ENCODE peak calls at places on chromosomes 12 and 14, in four cellular contexts. Z is epithelial cell of esophagus, C is T follicular helper cell, U is C1 segment of cervical spinal cord. Y is an unnamed sample.

GRCh38 chr12:14993537-14994266 is 20.9 kb downstream of the PDE6H start:
- DNase-seq in Z (no peak), C (no peak), U (no peak), Y (peak; percentile 15)

GRCh38 chr12:80187660-80188090 is 88.3 kb downstream of the OTOGL start:
- DNase-seq in Z (peak; percentile 20), U (no peak), C (no peak), Y (peak; percentile 46)

GRCh38 chr14:71117839-71118743 is 210.8 kb downstream of the PCNX1 start:
- DNase-seq in U (no peak), Z (peak; percentile 95), C (no peak), Y (peak; percentile 91)

GRCh38 chr12:2003676-2004112 is 563 bp downstream of the DCP1B start:
- DNase-seq in Z (peak; percentile 46), U (no peak), C (peak; percentile 7), Y (peak; percentile 44)

GRCh38 chr14:101167428-101167827 is 263.9 kb upstream of the RTL1 start:
- DNase-seq in U (no peak), C (no peak), Z (no peak), Y (no peak)

GRCh38 chr14:54933006-54933405 is 30.4 kb upstream of the GCH1 start:
- DNase-seq in U (no peak), C (no peak), Z (no peak), Y (no peak)

GRCh38 chr14:100476012-100476822 is 111.0 kb downstream of the BEGAIN start:
- DNase-seq in Z (peak; percentile 35), U (no peak), C (no peak), Y (peak; percentile 45)

GRCh38 chr12:109888179-109889020 is 8.1 kb upstream of the GLTP start:
- DNase-seq in Z (peak; percentile 99), C (no peak), U (no peak), Y (peak; percentile 99)

GRCh38 chr12:50205648-50206047 is 38.5 kb upstream of the CERS5 start:
- DNase-seq in C (no peak), Z (no peak), U (no peak), Y (peak; percentile 56)

GRCh38 chr14:105021656-105022275 is 883 bp upstream of the CDCA4 start:
- DNase-seq in C (peak; percentile 11), U (no peak), Z (peak; percentile 54), Y (no peak)

GRCh38 chr12:65885312-65885711 is 61.0 kb downstream of the HMGA2 start:
- DNase-seq in C (no peak), U (no peak), Z (no peak), Y (no peak)

GRCh38 chr14:90661881-90662280 is 154.3 kb downstream of the TTC7B start:
- DNase-seq in C (no peak), U (no peak), Z (no peak), Y (no peak)